ENCODE peak calls at places on chromosomes 13 and 19, in nine cellular contexts. One of them, this sample, is unnamed.

GRCh38 chr13:41991936-41992335 is 31.0 kb upstream of the VWA8 start:
- DNase-seq in upper lobe of right lung: no peak
- DNase-seq in fibroblast of lung: no peak
- DNase-seq in HepG2: no peak
- DNase-seq in brain microvascular endothelial cell: no peak
- DNase-seq in HL-60: no peak
- DNase-seq in CD8-positive, alpha-beta T cell: no peak
- DNase-seq in dorsolateral prefrontal cortex: no peak
- DNase-seq in esophagus squamous epithelium: no peak
- DNase-seq in this sample: no peak

GRCh38 chr19:44575116-44575700 is 38.2 kb upstream of the IGSF23 start:
- DNase-seq in dorsolateral prefrontal cortex: no peak
- DNase-seq in HL-60: no peak
- DNase-seq in CD8-positive, alpha-beta T cell: no peak
- DNase-seq in brain microvascular endothelial cell: no peak
- DNase-seq in fibroblast of lung: no peak
- DNase-seq in HepG2: no peak
- DNase-seq in upper lobe of right lung: no peak
- DNase-seq in esophagus squamous epithelium: no peak
- DNase-seq in this sample: no peak

GRCh38 chr13:32284927-32285632 is 30.1 kb downstream of the ZAR1L start:
- DNase-seq in esophagus squamous epithelium: no peak
- DNase-seq in fibroblast of lung: peak
- DNase-seq in upper lobe of right lung: no peak
- DNase-seq in CD8-positive, alpha-beta T cell: no peak
- DNase-seq in HL-60: no peak
- DNase-seq in dorsolateral prefrontal cortex: peak
- DNase-seq in HepG2: peak
- DNase-seq in brain microvascular endothelial cell: peak
- DNase-seq in this sample: no peak

GRCh38 chr13:23020246-23020843 is 160.4 kb upstream of the SGCG start:
- DNase-seq in HepG2: peak
- DNase-seq in esophagus squamous epithelium: no peak
- DNase-seq in upper lobe of right lung: no peak
- DNase-seq in brain microvascular endothelial cell: peak
- DNase-seq in HL-60: peak
- DNase-seq in CD8-positive, alpha-beta T cell: no peak
- DNase-seq in fibroblast of lung: peak
- DNase-seq in dorsolateral prefrontal cortex: peak
- DNase-seq in this sample: peak

GRCh38 chr13:31172001-31172400 is 10.3 kb upstream of the HSPH1 start:
- DNase-seq in HL-60: no peak
- DNase-seq in HepG2: no peak
- DNase-seq in brain microvascular endothelial cell: peak
- DNase-seq in upper lobe of right lung: no peak
- DNase-seq in dorsolateral prefrontal cortex: no peak
- DNase-seq in CD8-positive, alpha-beta T cell: no peak
- DNase-seq in fibroblast of lung: peak
- DNase-seq in esophagus squamous epithelium: no peak
- DNase-seq in this sample: no peak

GRCh38 chr19:41479757-41480191 is 36.8 kb downstream of the ERICH4 start:
- DNase-seq in CD8-positive, alpha-beta T cell: no peak
- DNase-seq in HL-60: no peak
- DNase-seq in esophagus squamous epithelium: no peak
- DNase-seq in HepG2: no peak
- DNase-seq in dorsolateral prefrontal cortex: no peak
- DNase-seq in upper lobe of right lung: no peak
- DNase-seq in brain microvascular endothelial cell: no peak
- DNase-seq in fibroblast of lung: no peak
- DNase-seq in this sample: no peak

GRCh38 chr13:97282705-97283104 is 60.6 kb downstream of the MBNL2 start:
- DNase-seq in dorsolateral prefrontal cortex: no peak
- DNase-seq in upper lobe of right lung: no peak
- DNase-seq in esophagus squamous epithelium: no peak
- DNase-seq in CD8-positive, alpha-beta T cell: no peak
- DNase-seq in HL-60: no peak
- DNase-seq in fibroblast of lung: no peak
- DNase-seq in HepG2: no peak
- DNase-seq in brain microvascular endothelial cell: no peak
- DNase-seq in this sample: no peak

GRCh38 chr13:99124695-99125334 is 75.8 kb upstream of the UBAC2 start:
- DNase-seq in HepG2: no peak
- DNase-seq in esophagus squamous epithelium: no peak
- DNase-seq in brain microvascular endothelial cell: peak
- DNase-seq in CD8-positive, alpha-beta T cell: no peak
- DNase-seq in HL-60: peak
- DNase-seq in upper lobe of right lung: no peak
- DNase-seq in fibroblast of lung: peak
- DNase-seq in dorsolateral prefrontal cortex: no peak
- DNase-seq in this sample: no peak

GRCh38 chr13:20702945-20703784 is at the start of gene IL17D:
- DNase-seq in HL-60: peak
- DNase-seq in brain microvascular endothelial cell: no peak
- DNase-seq in fibroblast of lung: no peak
- DNase-seq in HepG2: no peak
- DNase-seq in esophagus squamous epithelium: no peak
- DNase-seq in upper lobe of right lung: peak
- DNase-seq in dorsolateral prefrontal cortex: no peak
- DNase-seq in CD8-positive, alpha-beta T cell: no peak
- DNase-seq in this sample: no peak

GRCh38 chr13:27830010-27830409 is 37.7 kb downstream of the GSX1 start:
- DNase-seq in CD8-positive, alpha-beta T cell: peak
- DNase-seq in HepG2: no peak
- DNase-seq in fibroblast of lung: peak
- DNase-seq in esophagus squamous epithelium: no peak
- DNase-seq in brain microvascular endothelial cell: no peak
- DNase-seq in upper lobe of right lung: peak
- DNase-seq in HL-60: peak
- DNase-seq in dorsolateral prefrontal cortex: no peak
- DNase-seq in this sample: no peak

GRCh38 chr19:38544569-38545315 is 73.0 kb downstream of the MAP4K1 start:
- DNase-seq in HL-60: peak
- DNase-seq in CD8-positive, alpha-beta T cell: no peak
- DNase-seq in fibroblast of lung: no peak
- DNase-seq in HepG2: no peak
- DNase-seq in brain microvascular endothelial cell: no peak
- DNase-seq in dorsolateral prefrontal cortex: no peak
- DNase-seq in upper lobe of right lung: no peak
- DNase-seq in esophagus squamous epithelium: no peak
- DNase-seq in this sample: no peak

GRCh38 chr19:7456964-7457541 is 31.8 kb downstream of the PEX11G start:
- DNase-seq in fibroblast of lung: no peak
- DNase-seq in HL-60: no peak
- DNase-seq in esophagus squamous epithelium: no peak
- DNase-seq in dorsolateral prefrontal cortex: no peak
- DNase-seq in CD8-positive, alpha-beta T cell: no peak
- DNase-seq in upper lobe of right lung: no peak
- DNase-seq in HepG2: no peak
- DNase-seq in brain microvascular endothelial cell: no peak
- DNase-seq in this sample: no peak

GRCh38 chr19:2424686-2425621 is 2.4 kb downstream of the TIMM13 start:
- DNase-seq in HepG2: no peak
- DNase-seq in fibroblast of lung: peak
- DNase-seq in upper lobe of right lung: peak
- DNase-seq in esophagus squamous epithelium: no peak
- DNase-seq in brain microvascular endothelial cell: peak
- DNase-seq in dorsolateral prefrontal cortex: peak
- DNase-seq in HL-60: peak
- DNase-seq in CD8-positive, alpha-beta T cell: no peak
- DNase-seq in this sample: peak

GRCh38 chr19:2811221-2811722 is 8.4 kb upstream of the ZNF554 start:
- DNase-seq in upper lobe of right lung: peak
- DNase-seq in HepG2: peak
- DNase-seq in dorsolateral prefrontal cortex: no peak
- DNase-seq in HL-60: no peak
- DNase-seq in esophagus squamous epithelium: no peak
- DNase-seq in fibroblast of lung: no peak
- DNase-seq in CD8-positive, alpha-beta T cell: no peak
- DNase-seq in brain microvascular endothelial cell: no peak
- DNase-seq in this sample: no peak

GRCh38 chr13:84049442-84049841 is 167.2 kb upstream of the SLITRK1 start:
- DNase-seq in CD8-positive, alpha-beta T cell: no peak
- DNase-seq in HepG2: no peak
- DNase-seq in fibroblast of lung: no peak
- DNase-seq in dorsolateral prefrontal cortex: no peak
- DNase-seq in brain microvascular endothelial cell: no peak
- DNase-seq in HL-60: no peak
- DNase-seq in esophagus squamous epithelium: no peak
- DNase-seq in upper lobe of right lung: no peak
- DNase-seq in this sample: no peak

GRCh38 chr19:17293605-17294004 is 9.6 kb downstream of the ABHD8 start:
- DNase-seq in fibroblast of lung: no peak
- DNase-seq in HL-60: no peak
- DNase-seq in esophagus squamous epithelium: no peak
- DNase-seq in brain microvascular endothelial cell: no peak
- DNase-seq in CD8-positive, alpha-beta T cell: no peak
- DNase-seq in HepG2: no peak
- DNase-seq in dorsolateral prefrontal cortex: no peak
- DNase-seq in upper lobe of right lung: no peak
- DNase-seq in this sample: no peak

GRCh38 chr19:4007021-4007835 is at the start of gene PIAS4:
- DNase-seq in upper lobe of right lung: peak
- DNase-seq in brain microvascular endothelial cell: peak
- DNase-seq in dorsolateral prefrontal cortex: peak
- DNase-seq in CD8-positive, alpha-beta T cell: peak
- DNase-seq in fibroblast of lung: peak
- DNase-seq in HepG2: peak
- DNase-seq in esophagus squamous epithelium: peak
- DNase-seq in HL-60: peak
- DNase-seq in this sample: peak

GRCh38 chr13:75704194-75704941 is 68.2 kb downstream of the LMO7 start:
- DNase-seq in HepG2: no peak
- DNase-seq in CD8-positive, alpha-beta T cell: no peak
- DNase-seq in fibroblast of lung: peak
- DNase-seq in dorsolateral prefrontal cortex: no peak
- DNase-seq in HL-60: no peak
- DNase-seq in upper lobe of right lung: no peak
- DNase-seq in brain microvascular endothelial cell: peak
- DNase-seq in esophagus squamous epithelium: no peak
- DNase-seq in this sample: no peak

GRCh38 chr13:25503856-25504255 is 132.1 kb downstream of the ATP8A2 start:
- DNase-seq in upper lobe of right lung: no peak
- DNase-seq in HepG2: no peak
- DNase-seq in brain microvascular endothelial cell: no peak
- DNase-seq in esophagus squamous epithelium: no peak
- DNase-seq in fibroblast of lung: no peak
- DNase-seq in CD8-positive, alpha-beta T cell: no peak
- DNase-seq in HL-60: no peak
- DNase-seq in dorsolateral prefrontal cortex: no peak
- DNase-seq in this sample: no peak
- TF ChIP-seq CTCF in upper lobe of right lung: no peak
- TF ChIP-seq CTCF in HepG2: no peak
- TF ChIP-seq CTCF in brain microvascular endothelial cell: no peak
- TF ChIP-seq CTCF in esophagus squamous epithelium: no peak
- TF ChIP-seq CTCF in fibroblast of lung: no peak
- TF ChIP-seq CTCF in CD8-positive, alpha-beta T cell: no peak
- TF ChIP-seq CTCF in HL-60: no peak
- TF ChIP-seq CTCF in dorsolateral prefrontal cortex: no peak
- TF ChIP-seq CTCF in this sample: no peak

DNA sequence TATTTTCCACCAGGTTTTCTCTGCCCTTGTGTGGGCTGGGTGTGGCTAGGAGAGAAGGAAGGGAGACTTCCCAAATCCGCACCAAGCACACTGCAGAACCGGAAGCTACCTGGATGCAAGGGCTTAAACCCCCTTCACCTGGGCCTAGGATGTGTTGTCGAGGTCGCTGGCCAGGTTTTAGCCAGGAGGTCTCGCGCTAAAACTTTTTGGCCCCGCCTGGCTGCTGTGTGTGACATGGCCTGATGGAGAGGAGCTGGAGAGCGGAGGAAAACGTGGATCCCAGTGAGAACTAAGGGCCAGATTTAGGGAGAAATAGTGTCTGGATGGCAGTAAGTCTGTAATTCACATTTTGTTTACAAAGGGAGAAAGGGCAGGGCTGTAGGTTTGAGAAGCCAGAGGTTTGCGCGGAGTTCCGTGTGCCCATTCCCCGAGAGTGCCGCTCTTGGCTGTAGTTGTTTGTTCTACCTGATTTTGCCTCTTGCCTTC is 3.1 kb upstream of the TSHZ3 start:
- DNase-seq in esophagus squamous epithelium: no peak
- DNase-seq in brain microvascular endothelial cell: no peak
- DNase-seq in dorsolateral prefrontal cortex: no peak
- DNase-seq in fibroblast of lung: no peak
- DNase-seq in HL-60: no peak
- DNase-seq in upper lobe of right lung: no peak
- DNase-seq in HepG2: no peak
- DNase-seq in CD8-positive, alpha-beta T cell: no peak
- DNase-seq in this sample: no peak
- H3K4me3 ChIP-seq in esophagus squamous epithelium: peak
- H3K4me3 ChIP-seq in brain microvascular endothelial cell: peak
- H3K4me3 ChIP-seq in dorsolateral prefrontal cortex: no peak
- H3K4me3 ChIP-seq in fibroblast of lung: no peak
- H3K4me3 ChIP-seq in HL-60: no peak
- H3K4me3 ChIP-seq in upper lobe of right lung: no peak
- H3K4me3 ChIP-seq in HepG2: no peak
- H3K4me3 ChIP-seq in CD8-positive, alpha-beta T cell: no peak
- H3K4me3 ChIP-seq in this sample: no peak

GRCh38 chr13:46622918-46623256 is 69.9 kb downstream of the LRCH1 start:
- DNase-seq in HL-60: no peak
- DNase-seq in CD8-positive, alpha-beta T cell: no peak
- DNase-seq in esophagus squamous epithelium: no peak
- DNase-seq in upper lobe of right lung: no peak
- DNase-seq in dorsolateral prefrontal cortex: peak
- DNase-seq in fibroblast of lung: peak
- DNase-seq in brain microvascular endothelial cell: no peak
- DNase-seq in HepG2: no peak
- DNase-seq in this sample: no peak
- H3K27ac ChIP-seq in HL-60: no peak
- H3K27ac ChIP-seq in CD8-positive, alpha-beta T cell: no peak
- H3K27ac ChIP-seq in esophagus squamous epithelium: peak
- H3K27ac ChIP-seq in upper lobe of right lung: no peak
- H3K27ac ChIP-seq in dorsolateral prefrontal cortex: no peak
- H3K27ac ChIP-seq in fibroblast of lung: no peak
- H3K27ac ChIP-seq in brain microvascular endothelial cell: no peak
- H3K27ac ChIP-seq in HepG2: no peak
- H3K27ac ChIP-seq in this sample: no peak

DNA sequence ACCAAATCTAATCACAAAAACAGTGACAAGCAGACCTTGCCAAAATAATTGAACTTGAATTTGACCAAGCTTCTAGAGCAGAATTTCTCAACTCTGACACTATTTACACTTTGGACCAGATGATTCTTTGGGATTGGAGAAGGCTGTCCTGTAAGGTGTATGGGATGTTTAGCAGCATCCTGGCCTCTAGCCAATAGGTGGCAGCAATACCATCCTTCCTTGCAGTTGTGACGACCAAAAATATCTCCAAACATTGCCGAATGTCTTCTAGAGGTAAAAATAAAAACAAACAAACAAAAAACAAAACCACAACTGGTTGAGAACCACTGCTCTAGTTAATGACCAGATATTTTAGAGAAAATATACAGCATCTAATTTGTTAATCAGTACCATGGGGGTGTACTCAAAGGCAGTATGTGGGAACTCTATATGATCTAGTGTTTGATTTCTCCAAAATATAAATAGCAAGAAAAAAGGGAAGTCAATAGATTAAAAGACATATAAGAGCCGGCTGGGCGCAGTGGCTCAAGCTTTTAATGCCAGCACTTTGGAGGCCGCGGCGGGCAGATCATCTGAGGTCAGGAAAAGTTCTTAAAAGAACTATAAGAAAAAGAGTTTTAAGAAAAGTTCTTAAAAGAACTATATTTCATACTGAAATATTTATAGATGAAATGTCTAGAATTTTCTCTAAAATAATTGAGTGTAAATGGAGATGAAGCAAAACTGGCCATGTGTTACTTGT is 60.9 kb upstream of the ZNF527 start:
- DNase-seq in CD8-positive, alpha-beta T cell: no peak
- DNase-seq in HL-60: peak
- DNase-seq in esophagus squamous epithelium: no peak
- DNase-seq in HepG2: no peak
- DNase-seq in brain microvascular endothelial cell: no peak
- DNase-seq in dorsolateral prefrontal cortex: no peak
- DNase-seq in upper lobe of right lung: no peak
- DNase-seq in fibroblast of lung: no peak
- DNase-seq in this sample: no peak
- TF ChIP-seq CTCF in CD8-positive, alpha-beta T cell: peak
- TF ChIP-seq CTCF in HL-60: no peak
- TF ChIP-seq CTCF in esophagus squamous epithelium: no peak
- TF ChIP-seq CTCF in HepG2: peak
- TF ChIP-seq CTCF in brain microvascular endothelial cell: peak
- TF ChIP-seq CTCF in dorsolateral prefrontal cortex: no peak
- TF ChIP-seq CTCF in upper lobe of right lung: no peak
- TF ChIP-seq CTCF in fibroblast of lung: no peak
- TF ChIP-seq CTCF in this sample: no peak